ENCODE peak calls at places on chromosomes 3 and 15, in nine cellular contexts. J is CD8-positive, alpha-beta memory T cell; V is colonic mucosa; Z is heart left ventricle; W is NT2/D1; G is cardiac muscle cell; O is fibroblast of lung; S is left lung; M is endodermal cell. B is an unnamed sample.

GRCh38 chr15:93291380-93291779 is 202.4 kb upstream of the RGMA start:
- DNase-seq in J (no peak), V (no peak), Z (no peak), W (no peak), G (no peak), O (no peak), S (no peak), M (no peak), B (no peak)

GRCh38 chr15:68693071-68693470 is 114.3 kb downstream of the CORO2B start:
- DNase-seq in J (peak; percentile 1), V (no peak), Z (no peak), W (no peak), G (peak; percentile 32), O (peak; percentile 39), S (no peak), M (no peak), B (no peak)

GRCh38 chr3:13851091-13851849 is 28.6 kb downstream of the WNT7A start:
- DNase-seq in J (no peak), V (no peak), Z (no peak), W (no peak), G (no peak), O (no peak), S (no peak), M (no peak), B (no peak)

GRCh38 chr15:61228025-61228901 is 839 bp downstream of the RORA start:
- DNase-seq in J (no peak), V (peak; percentile 24), Z (peak; percentile 25), W (no peak), G (peak; percentile 40), O (peak; percentile 29), S (peak; percentile 72), M (peak; percentile 77), B (no peak)

GRCh38 chr3:30260747-30261146 is 345.7 kb upstream of the TGFBR2 start:
- DNase-seq in J (no peak), V (no peak), Z (no peak), W (no peak), G (no peak), O (peak; percentile 57), S (no peak), M (no peak), B (no peak)

GRCh38 chr3:129944709-129945108 is 29.8 kb upstream of the TRH start:
- DNase-seq in J (no peak), V (no peak), Z (no peak), W (no peak), G (no peak), O (no peak), S (no peak), M (no peak), B (no peak)

GRCh38 chr3:21533047-21533446 is 218.0 kb downstream of the ZNF385D start:
- DNase-seq in J (no peak), V (no peak), Z (no peak), W (no peak), G (no peak), O (no peak), S (no peak), M (no peak), B (no peak)

GRCh38 chr3:106573605-106574004 is 704.8 kb upstream of the CBLB start:
- DNase-seq in J (no peak), V (no peak), Z (no peak), W (no peak), G (no peak), O (no peak), S (no peak), M (no peak), B (no peak)

GRCh38 chr3:171532294-171532693 is 72.1 kb upstream of the TNIK start:
- DNase-seq in J (no peak), V (no peak), Z (no peak), W (no peak), G (no peak), O (no peak), S (no peak), M (no peak), B (no peak)

GRCh38 chr3:11375333-11376076 is 103.3 kb downstream of the ATG7 start:
- DNase-seq in J (no peak), V (no peak), Z (no peak), W (no peak), G (no peak), O (peak; percentile 29), S (no peak), M (no peak), B (no peak)

DNA sequence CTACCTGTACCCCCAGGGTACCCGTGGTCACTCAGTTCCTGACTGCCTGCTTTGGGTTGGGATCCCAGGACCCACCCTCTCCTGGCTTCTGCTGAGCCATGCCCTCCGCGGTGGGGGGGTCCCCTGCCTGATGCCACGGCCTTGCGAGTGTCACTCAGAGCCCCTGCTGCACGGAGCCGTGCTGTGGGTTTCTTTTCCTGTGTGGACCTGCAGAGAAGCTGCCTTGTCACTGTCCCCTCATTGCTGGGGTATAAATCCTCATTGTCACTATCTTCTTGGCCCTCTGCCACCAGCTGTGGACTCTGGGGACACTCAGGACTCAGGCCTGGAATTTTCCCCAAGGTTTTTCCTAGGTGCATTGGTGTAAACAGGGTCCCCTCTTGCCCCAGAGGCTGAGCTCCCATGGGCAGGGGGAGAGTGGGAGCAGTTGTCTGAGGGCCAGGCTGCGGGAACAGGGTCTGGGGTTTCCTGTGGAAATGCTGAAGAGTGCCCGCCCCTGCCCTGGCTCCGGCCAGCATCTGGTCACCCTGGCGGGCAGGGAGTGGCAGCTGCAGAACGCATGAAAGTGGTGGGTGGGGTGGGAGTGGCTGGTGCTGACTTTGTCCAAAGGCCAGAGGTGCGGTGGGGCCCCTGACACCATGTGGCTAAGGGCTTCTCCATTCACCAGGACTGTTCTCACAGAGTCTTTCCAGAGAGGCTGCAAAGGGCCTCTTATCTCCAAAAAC is 191.7 kb downstream of the GOLGA6L6 start:
- DNase-seq in J (no peak), V (no peak), Z (no peak), W (no peak), G (no peak), O (no peak), S (peak; percentile 90), M (no peak), B (no peak)
- H3K9me3 ChIP-seq in J (no peaks in the 10 kb centered on the region), V (no peaks in the 10 kb centered on the region), Z (peaks cover 8% of the 10 kb centered on the region), W (peaks cover 19% of the 10 kb centered on the region), G (peaks cover 50% of the 10 kb centered on the region), O (peaks cover 21% of the 10 kb centered on the region), S (no peaks in the 10 kb centered on the region), M (peaks cover 99% of the 10 kb centered on the region), B (no peaks in the 10 kb centered on the region)

DNA sequence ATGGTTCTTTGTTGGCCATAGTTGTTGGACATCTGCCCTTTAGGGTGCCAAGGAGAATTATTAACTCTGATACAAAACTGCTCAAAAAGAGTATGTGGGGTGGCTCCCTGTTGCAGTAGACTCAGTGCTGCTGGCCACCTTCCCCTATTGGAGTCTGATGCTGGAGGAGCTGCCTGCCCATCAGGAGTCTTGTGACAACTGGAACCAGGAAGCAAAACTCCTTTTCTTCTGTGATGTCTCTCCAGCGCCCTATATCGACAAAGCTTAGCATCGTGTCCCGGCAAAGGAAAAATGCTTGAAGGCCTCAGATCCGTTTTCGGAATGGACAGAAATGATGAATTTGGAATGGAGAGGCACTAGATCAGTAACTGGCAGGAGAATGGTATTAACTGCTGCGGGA is 23.5 kb downstream of the PAK2 start:
- DNase-seq in J (no peak), V (no peak), Z (no peak), W (no peak), G (no peak), O (no peak), S (no peak), M (no peak), B (no peak)
- H3K9me3 ChIP-seq in J (no peaks in the 10 kb centered on the region), V (no peaks in the 10 kb centered on the region), Z (no peaks in the 10 kb centered on the region), W (peaks cover 19% of the 10 kb centered on the region), G (no peaks in the 10 kb centered on the region), O (no peaks in the 10 kb centered on the region), S (no peaks in the 10 kb centered on the region), M (peaks cover 25% of the 10 kb centered on the region), B (no peaks in the 10 kb centered on the region)

GRCh38 chr3:6113338-6113737 is 747.6 kb upstream of the GRM7 start:
- DNase-seq in J (no peak), V (no peak), Z (no peak), W (no peak), G (no peak), O (peak; percentile 25), S (no peak), M (no peak), B (no peak)

GRCh38 chr3:6105187-6105586 is 755.7 kb upstream of the GRM7 start:
- DNase-seq in J (no peak), V (no peak), Z (no peak), W (no peak), G (no peak), O (no peak), S (no peak), M (no peak), B (no peak)

GRCh38 chr3:6108957-6109356 is 752.0 kb upstream of the GRM7 start:
- DNase-seq in J (no peak), V (no peak), Z (no peak), W (no peak), G (no peak), O (no peak), S (peak; percentile 22), M (no peak), B (no peak)

GRCh38 chr3:6112546-6112945 is 748.4 kb upstream of the GRM7 start:
- DNase-seq in J (no peak), V (no peak), Z (no peak), W (no peak), G (no peak), O (no peak), S (no peak), M (no peak), B (no peak)

DNA sequence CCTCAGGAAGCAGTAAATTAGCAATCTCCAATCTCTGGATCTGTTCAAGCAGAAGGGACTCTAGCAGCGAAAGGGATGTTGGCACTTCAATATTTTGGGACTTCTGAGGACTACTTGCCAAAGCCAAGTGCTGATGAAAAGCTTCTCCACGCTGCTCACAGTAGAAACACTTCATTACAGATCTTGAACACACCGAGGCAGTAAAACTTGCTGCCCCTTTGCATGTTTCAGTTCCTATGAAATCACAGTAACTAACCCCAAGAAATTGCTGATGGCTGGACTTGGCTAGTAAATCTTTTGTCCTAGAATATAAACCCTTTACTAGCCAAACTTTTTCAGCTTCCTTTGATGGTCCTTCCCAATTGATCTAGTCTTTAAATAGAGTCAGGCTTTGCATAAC is 750.5 kb upstream of the GRM7 start:
- DNase-seq in J (no peak), V (no peak), Z (no peak), W (no peak), G (no peak), O (no peak), S (no peak), M (no peak), B (no peak)
- H3K9me3 ChIP-seq in J (no peaks in the 10 kb centered on the region), V (no peaks in the 10 kb centered on the region), Z (no peaks in the 10 kb centered on the region), W (no peaks in the 10 kb centered on the region), G (no peaks in the 10 kb centered on the region), O (no peaks in the 10 kb centered on the region), S (no peaks in the 10 kb centered on the region), M (no peaks in the 10 kb centered on the region), B (no peaks in the 10 kb centered on the region)

DNA sequence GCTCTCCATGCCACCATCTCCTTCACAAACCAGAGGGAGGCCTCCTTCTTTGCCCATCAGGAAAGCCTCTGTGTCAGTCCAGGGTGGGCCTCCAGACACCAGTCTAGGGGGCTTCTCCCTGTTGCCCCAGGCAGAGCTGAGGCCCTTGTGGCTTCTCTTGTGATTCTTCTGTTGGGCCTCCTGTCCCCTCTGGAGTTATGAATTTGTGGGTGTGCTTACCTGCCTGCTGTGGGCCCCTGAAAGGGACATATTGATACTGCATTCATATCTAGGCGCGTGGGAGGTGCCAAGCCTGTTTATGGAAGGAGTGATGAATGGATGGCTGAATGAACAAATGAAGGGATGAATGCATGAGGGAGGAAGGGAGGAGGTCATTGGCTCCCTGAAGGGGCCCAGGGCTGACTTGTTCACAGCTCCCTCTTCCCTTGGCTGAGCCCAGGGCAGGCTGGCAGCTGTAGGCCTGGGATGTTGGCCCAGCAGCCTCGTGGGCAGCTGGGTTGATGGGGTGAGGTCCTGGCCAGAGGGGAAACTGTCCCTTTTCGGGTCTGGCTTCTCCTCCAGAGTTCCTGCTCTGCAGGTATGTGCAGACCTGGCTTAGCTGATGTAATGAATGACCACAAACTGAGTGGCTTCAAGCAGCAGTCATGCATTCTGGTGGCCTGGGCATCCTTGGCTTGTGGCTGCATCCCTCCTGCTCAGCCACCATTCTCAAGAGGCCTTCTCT is 195.4 kb downstream of the GOLGA6L6 start:
- DNase-seq in J (no peak), V (no peak), Z (no peak), W (no peak), G (no peak), O (no peak), S (peak; percentile 82), M (no peak), B (no peak)
- H3K9me3 ChIP-seq in J (no peaks in the 10 kb centered on the region), V (no peaks in the 10 kb centered on the region), Z (peaks cover 10% of the 10 kb centered on the region), W (peaks cover 19% of the 10 kb centered on the region), G (peaks cover 46% of the 10 kb centered on the region), O (peaks cover 26% of the 10 kb centered on the region), S (no peaks in the 10 kb centered on the region), M (peaks cover 83% of the 10 kb centered on the region), B (no peaks in the 10 kb centered on the region)

B was measured in T-helper 17 cell.